ENCODE peak calls at places on chromosome 3, in seven cellular contexts. V is EH; Y is transverse colon; B is thoracic aorta; O is stimulated activated CD4-positive, alpha-beta T cell treated with anti-CD3 and anti-CD28 coated beads, Interleukin-12 subunit alpha, Interleukin-12 subunit beta, amount 100 ng/mL, for 48 hours; Z is A172; H is BE2C. Q is an unnamed sample.

GRCh38 chr3:42864321-42864950 is 11.2 kb downstream of the CYP8B1 start:
- DNase-seq in B (no peak), H (no peak), V (no peak), Z (no peak), O (no peak), Y (no peak), Q (no peak)

GRCh38 chr3:48427630-48427962 is 2.3 kb downstream of the PLXNB1 start:
- DNase-seq in Y (peak), H (no peak), O (no peak), B (no peak), V (no peak), Z (no peak), Q (no peak)

GRCh38 chr3:134663646-134664456 is 13.0 kb upstream of the KY start:
- DNase-seq in H (no peak), Y (no peak), B (no peak), O (no peak), Z (peak), V (peak), Q (no peak)

GRCh38 chr3:178139116-178139515 is 397.1 kb upstream of the KCNMB2 start:
- DNase-seq in H (no peak), Z (no peak), O (no peak), Y (no peak), B (no peak), V (no peak), Q (no peak)

GRCh38 chr3:41248525-41248924 is 49.2 kb downstream of the CTNNB1 start:
- DNase-seq in V (peak), Y (no peak), Z (no peak), H (no peak), O (no peak), B (no peak), Q (no peak)

GRCh38 chr3:73060302-73060723 is 1.1 kb upstream of the EBLN2 start:
- DNase-seq in B (no peak), H (peak), Z (no peak), O (no peak), Y (no peak), V (peak), Q (no peak)

GRCh38 chr3:170002829-170003228 is 35.0 kb upstream of the GPR160 start:
- DNase-seq in Y (no peak), Z (no peak), O (no peak), V (no peak), B (no peak), H (no peak), Q (no peak)

GRCh38 chr3:176579741-176580185 is 617.5 kb downstream of the TBL1XR1 start:
- DNase-seq in O (no peak), Z (no peak), H (no peak), V (peak), Y (no peak), B (no peak), Q (no peak)